ENCODE peak calls at places on chromosomes 2 and 18, in nine cellular contexts. H is CD8-positive, alpha-beta T cell; E is A549; D is psoas muscle; R is kidney; Z is PC-3; T is PC-9; G is hepatocyte; M is stomach. V is an unnamed sample. For H3K4me1, the result is how much of the 10 kb centered on the place peaks cover.

GRCh38 chr18:45940724-45941123 is 26.4 kb downstream of the EPG5 start:
- DNase-seq in G (no peak), D (no peak), H (no peak), Z (no peak), E (no peak), R (no peak), T (no peak), M (no peak), V (no peak)

GRCh38 chr2:139000087-139000486 is 219.9 kb upstream of the NXPH2 start:
- DNase-seq in R (no peak), D (no peak), Z (no peak), G (no peak), H (no peak), E (no peak), T (no peak), M (no peak), V (no peak)

GRCh38 chr2:64842030-64842429 is 147.2 kb upstream of the SLC1A4 start:
- DNase-seq in E (no peak), R (no peak), T (no peak), Z (no peak), D (no peak), M (no peak), H (no peak), G (no peak), V (no peak)

GRCh38 chr2:235570256-235570655 is 76.4 kb downstream of the AGAP1 start:
- DNase-seq in E (no peak), T (peak), G (no peak), H (no peak), D (no peak), M (no peak), R (no peak), Z (no peak), V (no peak)

GRCh38 chr2:108449410-108450200 is 599 bp downstream of the GCC2 start:
- DNase-seq in H (no peak), R (no peak), D (no peak), M (peak), T (peak), G (peak), E (peak), Z (peak), V (no peak)

GRCh38 chr18:34514957-34515356 is 195.1 kb upstream of the DTNA start:
- DNase-seq in R (no peak), E (no peak), H (no peak), Z (peak), G (no peak), D (no peak), T (no peak), M (no peak), V (no peak)

GRCh38 chr2:44671896-44672295 is 269.6 kb upstream of the SIX3 start:
- DNase-seq in R (no peak), T (no peak), E (no peak), H (no peak), G (no peak), D (no peak), Z (no peak), M (no peak), V (no peak)

GRCh38 chr2:127080226-127080940 is 26.6 kb downstream of the BIN1 start:
- DNase-seq in Z (no peak), D (no peak), G (peak), R (no peak), M (peak), T (no peak), E (no peak), H (peak), V (no peak)

GRCh38 chr2:107025869-107026380 is 140.0 kb upstream of the ST6GAL2 start:
- DNase-seq in E (peak), R (no peak), G (peak), T (no peak), M (no peak), H (no peak), Z (peak), D (no peak), V (no peak)

GRCh38 chr2:193690572-193690971 is 1495.8 kb upstream of the TMEFF2 start:
- DNase-seq in Z (no peak), M (no peak), H (no peak), R (no peak), G (no peak), D (no peak), E (no peak), T (no peak), V (no peak)

GRCh38 chr2:177225965-177226360 is 13.4 kb downstream of the HNRNPA3 start:
- DNase-seq in T (no peak), R (no peak), G (no peak), M (no peak), D (no peak), E (no peak), Z (no peak), H (no peak), V (no peak)

GRCh38 chr2:2464095-2464494 is 133.0 kb upstream of the MYT1L start:
- DNase-seq in T (no peak), G (peak), D (no peak), Z (no peak), M (no peak), H (no peak), R (no peak), E (no peak), V (no peak)

GRCh38 chr2:241035818-241036396 is 37.5 kb downstream of the SNED1 start:
- DNase-seq in E (no peak), G (no peak), D (no peak), T (no peak), Z (no peak), H (no peak), R (no peak), M (no peak), V (no peak)

GRCh38 chr18:47901624-47902362 is 28.7 kb downstream of the SMAD2 start:
- DNase-seq in E (no peak), Z (no peak), H (no peak), G (no peak), D (no peak), M (no peak), T (no peak), R (no peak), V (no peak)

GRCh38 chr18:7886436-7886835 is 319.3 kb downstream of the PTPRM start:
- DNase-seq in G (no peak), D (no peak), T (no peak), H (no peak), Z (no peak), R (no peak), M (no peak), E (no peak), V (no peak)

GRCh38 chr2:182949572-182950189 is 83.2 kb upstream of the FRZB start:
- DNase-seq in G (peak), Z (peak), H (no peak), D (peak), T (peak), E (no peak), M (no peak), R (peak), V (no peak)

GRCh38 chr2:128607981-128608506 is 289.4 kb upstream of the HS6ST1 start:
- DNase-seq in H (no peak), M (no peak), Z (peak), D (no peak), R (peak), T (peak), E (no peak), G (no peak), V (peak)

GRCh38 chr2:42964444-42965081 is 172.2 kb upstream of the HAAO start:
- DNase-seq in Z (peak), E (no peak), R (peak), D (peak), M (no peak), T (peak), G (peak), H (no peak), V (no peak)

GRCh38 chr2:42965196-42965595 is 172.8 kb upstream of the HAAO start:
- DNase-seq in D (no peak), Z (no peak), M (no peak), R (no peak), T (no peak), E (no peak), G (no peak), H (no peak), V (no peak)

GRCh38 chr2:42961948-42962347 is 169.6 kb upstream of the HAAO start:
- DNase-seq in H (no peak), T (no peak), D (no peak), M (no peak), E (no peak), R (no peak), Z (no peak), G (no peak), V (no peak)

GRCh38 chr2:42962521-42962953 is 170.2 kb upstream of the HAAO start:
- DNase-seq in T (no peak), H (no peak), E (no peak), Z (no peak), R (peak), D (no peak), G (no peak), M (no peak), V (no peak)

GRCh38 chr2:42963452-42964068 is 171.2 kb upstream of the HAAO start:
- DNase-seq in H (no peak), Z (no peak), M (no peak), R (no peak), G (no peak), E (no peak), D (no peak), T (no peak), V (no peak)
- H3K4me1 ChIP-seq in H (under half), Z (under half), M (half or more), R (under half), G (half or more), E (under half), D (under half), T (half or more), V (half or more)

DNA sequence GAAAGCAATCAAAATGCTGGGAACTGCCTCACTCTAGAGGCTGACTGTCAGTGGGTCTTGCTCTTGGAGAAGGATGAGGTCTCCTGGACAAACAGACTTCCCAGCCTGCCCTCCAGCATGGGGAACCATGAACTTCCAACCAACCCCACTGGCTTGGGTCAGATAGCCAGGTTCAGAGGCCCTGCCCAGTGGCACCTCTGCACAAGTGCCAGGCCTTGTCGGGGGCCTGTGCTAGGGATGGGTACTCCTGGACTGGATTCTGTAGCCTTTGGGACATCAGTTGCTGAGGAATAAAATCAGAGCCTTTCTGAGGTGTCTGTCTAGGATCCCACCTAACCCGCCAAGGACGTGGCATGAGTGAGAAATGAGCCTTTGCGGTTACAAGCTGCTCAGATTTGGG is 76.8 kb downstream of the INHBB start:
- DNase-seq in Z (no peak), E (no peak), R (no peak), D (no peak), G (no peak), M (peak), T (no peak), H (peak), V (peak)
- H3K27ac ChIP-seq in Z (no peak), E (peak), R (no peak), D (no peak), G (no peak), M (no peak), T (no peak), H (no peak), V (no peak)

DNA sequence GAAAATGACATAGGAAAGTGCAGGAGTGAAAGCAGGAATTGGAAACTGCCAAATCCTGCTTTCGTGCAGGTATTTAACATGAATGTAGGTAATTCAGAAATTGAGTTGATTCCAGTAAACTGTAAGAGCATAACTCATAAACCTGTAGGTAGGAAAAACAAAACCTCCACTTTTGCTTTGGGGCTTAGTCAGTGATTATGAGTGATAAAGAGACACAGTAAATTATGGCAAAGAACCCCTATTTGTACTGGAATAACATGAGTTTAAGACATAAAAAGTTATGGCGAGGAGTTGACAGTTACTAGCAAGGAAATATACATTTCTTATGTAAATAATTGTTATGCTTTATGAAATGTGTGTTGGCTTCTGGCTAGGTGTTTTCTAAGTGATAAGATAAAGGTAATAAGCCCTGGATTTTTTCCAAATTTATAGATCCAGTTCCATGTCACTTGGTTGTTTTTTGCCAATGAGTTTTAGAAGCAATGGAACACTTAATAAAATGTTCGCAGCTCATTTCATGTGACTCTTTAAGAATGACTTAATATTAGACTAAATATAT is 17.3 kb downstream of the MAP3K20 start:
- DNase-seq in D (no peak), T (no peak), Z (no peak), H (no peak), R (no peak), E (no peak), M (no peak), G (no peak), V (no peak)
- H3K4me1 ChIP-seq in D (half or more), T (under half), Z (under half), H (under half), R (under half), E (under half), M (half or more), G (under half), V (under half)

DNA sequence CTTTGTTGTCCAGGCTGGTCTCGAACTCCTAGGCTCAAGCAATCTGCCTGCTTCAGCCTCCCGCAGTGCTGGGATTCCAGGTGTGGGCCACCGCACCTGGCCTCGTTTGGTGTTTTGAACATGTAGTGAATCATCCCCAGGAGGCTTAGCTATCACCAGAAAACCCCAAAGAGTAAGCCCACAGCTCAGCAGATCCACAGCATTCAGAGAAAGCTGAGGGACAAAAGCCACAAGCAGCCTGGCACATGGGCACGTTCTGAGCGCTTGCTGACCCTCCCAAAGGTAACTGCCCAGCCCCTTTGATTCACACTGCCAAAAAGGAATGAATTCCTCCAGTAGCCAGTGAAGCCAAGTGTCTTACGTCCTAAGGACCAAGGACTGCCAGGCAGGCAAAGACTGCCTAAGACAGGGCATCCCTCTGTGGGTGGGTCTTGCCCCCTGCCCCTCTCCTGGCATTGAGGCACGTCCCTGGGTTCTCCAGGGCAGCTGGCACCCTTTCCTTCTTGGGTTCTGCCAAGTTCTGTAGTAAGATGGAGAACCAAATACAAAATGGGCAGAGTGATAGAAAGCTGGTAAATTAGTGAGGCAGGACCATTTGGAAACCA is 31.7 kb downstream of the MBP start:
- DNase-seq in E (no peak), R (no peak), H (no peak), T (peak), M (no peak), D (no peak), G (no peak), Z (peak), V (no peak)
- H3K27ac ChIP-seq in E (peak), R (peak), H (peak), T (peak), M (peak), D (peak), G (peak), Z (peak), V (peak)

GRCh38 chr2:101790856-101791255 is 93.3 kb downstream of the MAP4K4 start:
- DNase-seq in G (no peak), Z (no peak), T (no peak), M (no peak), D (no peak), E (no peak), H (no peak), R (no peak), V (no peak)

GRCh38 chr2:101788565-101788964 is 91.1 kb downstream of the MAP4K4 start:
- DNase-seq in R (no peak), E (no peak), G (no peak), H (no peak), D (no peak), Z (no peak), M (no peak), T (no peak), V (no peak)

GRCh38 chr2:101788995-101789970 is 91.8 kb downstream of the MAP4K4 start:
- DNase-seq in D (no peak), M (no peak), T (no peak), H (no peak), G (peak), E (no peak), Z (peak), R (no peak), V (no peak)

GRCh38 chr2:101790416-101790815 is 92.9 kb downstream of the MAP4K4 start:
- DNase-seq in G (no peak), H (no peak), R (no peak), T (no peak), D (no peak), E (no peak), Z (no peak), M (no peak), V (no peak)

DNA sequence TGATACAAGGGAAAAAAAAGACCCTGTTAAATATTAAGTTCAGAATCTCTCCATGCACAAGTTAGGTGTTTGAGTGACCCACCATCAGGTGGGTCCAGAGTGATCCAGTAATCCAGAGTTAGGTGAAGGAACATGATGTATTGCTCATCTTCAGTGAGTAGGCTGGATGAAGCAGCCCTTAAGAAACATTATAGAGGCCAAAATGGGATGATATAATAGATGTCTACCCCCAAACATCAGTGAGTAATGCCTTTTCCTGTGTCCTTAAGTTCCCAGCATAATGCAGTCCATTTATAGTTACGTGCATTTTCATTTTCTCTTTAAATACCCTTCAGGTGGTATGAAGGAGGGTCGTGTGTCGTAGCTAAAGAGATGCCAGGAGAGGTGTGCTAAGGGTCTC is 89.6 kb downstream of the MAP4K4 start:
- DNase-seq in T (no peak), M (no peak), D (no peak), R (no peak), H (no peak), G (no peak), E (no peak), Z (no peak), V (no peak)
- H3K4me1 ChIP-seq in T (under half), M (under half), D (under half), R (under half), H (under half), G (under half), E (under half), Z (under half), V (under half)